ENCODE peak calls at places on chromosomes 7 and 10, in nine cellular contexts. T is posterior cingulate gyrus; K is cerebellum; M is NCI-H1694; D is HT1080; O is IMR-90; Q is dorsolateral prefrontal cortex; L is NCI-H1092; U is CD8-positive, alpha-beta memory T cell. B is an unnamed sample.

GRCh38 chr7:139828880-139829653 is at the start of gene TBXAS1:
- DNase-seq in K (no peak), L (no peak), D (peak), M (no peak), O (peak), Q (no peak), T (no peak), U (no peak), B (no peak)

GRCh38 chr7:142865766-142866165 is 10.9 kb downstream of the EPHB6 start:
- DNase-seq in Q (no peak), K (no peak), T (no peak), L (no peak), O (no peak), M (no peak), D (no peak), U (no peak), B (no peak)

GRCh38 chr10:6164271-6165095 is 38.2 kb upstream of the PFKFB3 start:
- DNase-seq in U (no peak), K (no peak), Q (no peak), O (no peak), M (no peak), T (no peak), D (no peak), L (no peak), B (no peak)

GRCh38 chr7:75663302-75663907 is 75.3 kb downstream of the HIP1 start:
- DNase-seq in O (no peak), M (no peak), U (no peak), Q (no peak), D (no peak), L (no peak), T (peak), K (peak), B (no peak)

GRCh38 chr10:133527779-133528271 is 662 bp downstream of the CYP2E1 start:
- DNase-seq in D (no peak), L (peak), O (no peak), M (no peak), Q (no peak), T (peak), K (peak), U (no peak), B (no peak)

GRCh38 chr7:108684629-108685028 is 115.0 kb downstream of the DNAJB9 start:
- DNase-seq in U (no peak), T (no peak), O (no peak), Q (no peak), M (no peak), K (no peak), D (peak), L (no peak), B (no peak)

GRCh38 chr7:22665816-22666375 is 61.1 kb upstream of the IL6 start:
- DNase-seq in T (no peak), Q (no peak), K (no peak), D (peak), U (no peak), L (no peak), M (no peak), O (peak), B (no peak)

GRCh38 chr10:112721080-112721698 is 228.9 kb upstream of the TCF7L2 start:
- DNase-seq in Q (no peak), O (peak), M (no peak), T (no peak), L (no peak), D (peak), U (no peak), K (no peak), B (no peak)

GRCh38 chr10:13977861-13978843 is 352.6 kb downstream of the FRMD4A start:
- DNase-seq in D (peak), U (no peak), K (no peak), M (no peak), T (no peak), L (no peak), O (peak), Q (no peak), B (no peak)

GRCh38 chr10:36602374-36602773 is 523.0 kb upstream of the ANKRD30A start:
- DNase-seq in L (no peak), U (no peak), M (no peak), K (no peak), D (peak), Q (no peak), T (no peak), O (peak), B (no peak)

GRCh38 chr10:5314866-5315265 is 49.9 kb upstream of the UCN3 start:
- DNase-seq in O (no peak), U (no peak), T (no peak), Q (no peak), M (no peak), K (no peak), D (no peak), L (no peak), B (no peak)

GRCh38 chr7:480531-481218 is 39.0 kb downstream of the PDGFA start:
- DNase-seq in L (no peak), U (no peak), K (no peak), O (no peak), Q (peak), D (no peak), T (peak), M (no peak), B (no peak)

GRCh38 chr10:10794776-10795175 is 222.9 kb upstream of the CELF2 start:
- DNase-seq in U (no peak), Q (no peak), T (no peak), L (no peak), M (no peak), D (peak), K (no peak), O (peak), B (no peak)

GRCh38 chr7:46507601-46508000 is 586.5 kb upstream of the IGFBP3 start:
- DNase-seq in U (no peak), O (no peak), T (no peak), M (no peak), K (no peak), D (no peak), Q (no peak), L (no peak), B (no peak)

GRCh38 chr7:1725199-1725701 is 55.2 kb downstream of the ELFN1 start:
- DNase-seq in L (peak), M (peak), K (peak), Q (peak), T (peak), U (no peak), D (no peak), O (no peak), B (peak)

GRCh38 chr10:3330687-3331086 is 158.1 kb upstream of the PITRM1 start:
- DNase-seq in U (no peak), M (no peak), T (no peak), L (no peak), D (peak), K (no peak), Q (no peak), O (peak), B (no peak)

GRCh38 chr10:71567006-71567405 is 152.6 kb downstream of the C10orf105 start:
- DNase-seq in Q (no peak), D (no peak), U (no peak), O (no peak), M (no peak), L (no peak), T (no peak), K (no peak), B (no peak)

GRCh38 chr10:42952358-42952757 is 124.5 kb upstream of the RET start:
- DNase-seq in U (no peak), O (no peak), T (no peak), Q (peak), M (no peak), D (peak), K (no peak), L (no peak), B (no peak)

GRCh38 chr10:92740762-92741161 is 51.0 kb downstream of the HHEX start:
- DNase-seq in U (no peak), L (no peak), D (peak), T (no peak), Q (no peak), O (peak), M (no peak), K (no peak), B (no peak)

GRCh38 chr7:77649950-77650349 is 46.3 kb upstream of the RSBN1L start:
- DNase-seq in T (no peak), O (peak), L (no peak), D (no peak), Q (no peak), U (no peak), M (no peak), K (no peak), B (no peak)

GRCh38 chr7:57216340-57216739 is 84.1 kb upstream of the ZNF479 start:
- DNase-seq in D (no peak), L (no peak), O (no peak), U (no peak), Q (no peak), T (no peak), M (no peak), K (no peak), B (no peak)

GRCh38 chr7:157434701-157435100 is 97.9 kb downstream of the DNAJB6 start:
- DNase-seq in D (no peak), M (no peak), O (no peak), K (no peak), U (no peak), Q (peak), T (no peak), L (no peak), B (no peak)

GRCh38 chr10:29381230-29381563 is 92.3 kb downstream of the LYZL1 start:
- DNase-seq in M (no peak), U (no peak), K (no peak), D (no peak), Q (no peak), L (no peak), T (no peak), O (no peak), B (no peak)

GRCh38 chr10:116287906-116288501 is 15.0 kb upstream of the GFRA1 start:
- DNase-seq in L (peak), Q (no peak), T (no peak), K (peak), U (no peak), D (peak), O (peak), M (no peak), B (no peak)

GRCh38 chr7:145986248-145986874 is 130.2 kb upstream of the CNTNAP2 start:
- DNase-seq in D (peak), Q (no peak), L (no peak), M (no peak), K (no peak), U (no peak), O (no peak), T (no peak), B (no peak)

GRCh38 chr10:79360499-79361342 is 13.5 kb downstream of the PPIF start:
- DNase-seq in D (no peak), O (no peak), L (no peak), M (no peak), U (no peak), K (no peak), T (no peak), Q (no peak), B (no peak)

B was measured in NCI-H446 treated with DMSO at 0.1 percent for 48 hours.